ENCODE peak calls at places on chromosomes 16 and 17, in six cellular contexts. One of them, this sample, is unnamed. For H3K4me1, the result is how much of the 10 kb centered on the place peaks cover.

GRCh38 chr17:10087333-10087732 is 111.1 kb downstream of the GAS7 start:
- DNase-seq in cardiac muscle cell: no peak
- DNase-seq in fibroblast of lung: no peak
- DNase-seq in tibial nerve: no peak
- DNase-seq in heart left ventricle: no peak
- DNase-seq in transverse colon: no peak
- DNase-seq in this sample: no peak

GRCh38 chr16:84294196-84295142 is at the start of gene WFDC1:
- DNase-seq in tibial nerve: no peak
- DNase-seq in heart left ventricle: no peak
- DNase-seq in transverse colon: no peak
- DNase-seq in cardiac muscle cell: peak
- DNase-seq in fibroblast of lung: no peak
- DNase-seq in this sample: no peak

GRCh38 chr16:85067431-85067830 is 39.8 kb downstream of the KIAA0513 start:
- DNase-seq in fibroblast of lung: no peak
- DNase-seq in heart left ventricle: no peak
- DNase-seq in cardiac muscle cell: no peak
- DNase-seq in tibial nerve: no peak
- DNase-seq in transverse colon: no peak
- DNase-seq in this sample: no peak

GRCh38 chr17:4833941-4834501 is 881 bp downstream of the MINK1 start:
- DNase-seq in cardiac muscle cell: peak
- DNase-seq in tibial nerve: peak
- DNase-seq in fibroblast of lung: peak
- DNase-seq in transverse colon: peak
- DNase-seq in heart left ventricle: peak
- DNase-seq in this sample: peak

GRCh38 chr16:27772093-27772820 is 222.3 kb downstream of the KATNIP start:
- DNase-seq in heart left ventricle: no peak
- DNase-seq in transverse colon: no peak
- DNase-seq in tibial nerve: no peak
- DNase-seq in fibroblast of lung: no peak
- DNase-seq in cardiac muscle cell: no peak
- DNase-seq in this sample: no peak

GRCh38 chr17:16286947-16287562 is 66.2 kb downstream of the CENPV start:
- DNase-seq in tibial nerve: peak
- DNase-seq in cardiac muscle cell: no peak
- DNase-seq in fibroblast of lung: no peak
- DNase-seq in heart left ventricle: peak
- DNase-seq in transverse colon: peak
- DNase-seq in this sample: no peak

GRCh38 chr17:33115957-33116680 is 124.5 kb downstream of the SPACA3 start:
- DNase-seq in transverse colon: no peak
- DNase-seq in cardiac muscle cell: peak
- DNase-seq in fibroblast of lung: no peak
- DNase-seq in tibial nerve: no peak
- DNase-seq in heart left ventricle: no peak
- DNase-seq in this sample: no peak

GRCh38 chr17:27038676-27039075 is 255.2 kb upstream of the WSB1 start:
- DNase-seq in tibial nerve: no peak
- DNase-seq in heart left ventricle: no peak
- DNase-seq in fibroblast of lung: no peak
- DNase-seq in transverse colon: no peak
- DNase-seq in cardiac muscle cell: no peak
- DNase-seq in this sample: no peak

GRCh38 chr17:54924405-54924804 is 23.8 kb downstream of the TOM1L1 start:
- DNase-seq in heart left ventricle: no peak
- DNase-seq in tibial nerve: no peak
- DNase-seq in transverse colon: no peak
- DNase-seq in cardiac muscle cell: no peak
- DNase-seq in fibroblast of lung: no peak
- DNase-seq in this sample: no peak

GRCh38 chr16:48182979-48183537 is 27.3 kb upstream of the ABCC12 start:
- DNase-seq in cardiac muscle cell: no peak
- DNase-seq in fibroblast of lung: no peak
- DNase-seq in heart left ventricle: no peak
- DNase-seq in transverse colon: no peak
- DNase-seq in tibial nerve: no peak
- DNase-seq in this sample: no peak

GRCh38 chr16:12082207-12082606 is 105.7 kb downstream of the SNX29 start:
- DNase-seq in fibroblast of lung: no peak
- DNase-seq in cardiac muscle cell: no peak
- DNase-seq in transverse colon: no peak
- DNase-seq in tibial nerve: no peak
- DNase-seq in heart left ventricle: no peak
- DNase-seq in this sample: no peak

GRCh38 chr16:19136549-19137196 is 22.9 kb downstream of the ITPRIPL2 start:
- DNase-seq in heart left ventricle: no peak
- DNase-seq in fibroblast of lung: peak
- DNase-seq in transverse colon: peak
- DNase-seq in tibial nerve: peak
- DNase-seq in cardiac muscle cell: no peak
- DNase-seq in this sample: no peak

GRCh38 chr16:3577302-3577752 is at the start of gene NLRC3:
- DNase-seq in tibial nerve: no peak
- DNase-seq in transverse colon: peak
- DNase-seq in fibroblast of lung: no peak
- DNase-seq in heart left ventricle: no peak
- DNase-seq in cardiac muscle cell: no peak
- DNase-seq in this sample: peak

GRCh38 chr17:1714980-1715802 is 5.0 kb upstream of the TLCD2 start:
- DNase-seq in tibial nerve: peak
- DNase-seq in transverse colon: peak
- DNase-seq in heart left ventricle: peak
- DNase-seq in fibroblast of lung: peak
- DNase-seq in cardiac muscle cell: peak
- DNase-seq in this sample: no peak

GRCh38 chr16:3771513-3771912 is 54.2 kb upstream of the TRAP1 start:
- DNase-seq in transverse colon: no peak
- DNase-seq in heart left ventricle: no peak
- DNase-seq in fibroblast of lung: no peak
- DNase-seq in tibial nerve: no peak
- DNase-seq in cardiac muscle cell: no peak
- DNase-seq in this sample: no peak

GRCh38 chr16:85750827-85751641 is at the start of gene C16orf74:
- DNase-seq in cardiac muscle cell: peak
- DNase-seq in fibroblast of lung: peak
- DNase-seq in heart left ventricle: peak
- DNase-seq in tibial nerve: no peak
- DNase-seq in transverse colon: peak
- DNase-seq in this sample: no peak

GRCh38 chr16:27389272-27389961 is 12.6 kb upstream of the IL21R start:
- DNase-seq in tibial nerve: no peak
- DNase-seq in transverse colon: no peak
- DNase-seq in heart left ventricle: no peak
- DNase-seq in cardiac muscle cell: no peak
- DNase-seq in fibroblast of lung: no peak
- DNase-seq in this sample: no peak

GRCh38 chr17:16484445-16485169 is 7.4 kb downstream of the LRRC75A start:
- DNase-seq in fibroblast of lung: no peak
- DNase-seq in tibial nerve: no peak
- DNase-seq in cardiac muscle cell: no peak
- DNase-seq in heart left ventricle: no peak
- DNase-seq in transverse colon: no peak
- DNase-seq in this sample: no peak

GRCh38 chr17:6231886-6232767 is 161.9 kb downstream of the WSCD1 start:
- DNase-seq in tibial nerve: no peak
- DNase-seq in heart left ventricle: no peak
- DNase-seq in fibroblast of lung: peak
- DNase-seq in transverse colon: no peak
- DNase-seq in cardiac muscle cell: no peak
- DNase-seq in this sample: no peak

GRCh38 chr17:50986989-50987660 is 121.0 kb upstream of the TOB1 start:
- DNase-seq in transverse colon: no peak
- DNase-seq in fibroblast of lung: peak
- DNase-seq in tibial nerve: no peak
- DNase-seq in cardiac muscle cell: no peak
- DNase-seq in heart left ventricle: no peak
- DNase-seq in this sample: no peak

GRCh38 chr17:50976951-50977472 is 110.9 kb upstream of the TOB1 start:
- DNase-seq in heart left ventricle: no peak
- DNase-seq in fibroblast of lung: no peak
- DNase-seq in transverse colon: no peak
- DNase-seq in tibial nerve: no peak
- DNase-seq in cardiac muscle cell: no peak
- DNase-seq in this sample: no peak

GRCh38 chr17:50977487-50978159 is 111.5 kb upstream of the TOB1 start:
- DNase-seq in fibroblast of lung: no peak
- DNase-seq in heart left ventricle: no peak
- DNase-seq in transverse colon: no peak
- DNase-seq in cardiac muscle cell: no peak
- DNase-seq in tibial nerve: no peak
- DNase-seq in this sample: no peak

GRCh38 chr17:50979524-50979927 is 113.4 kb upstream of the TOB1 start:
- DNase-seq in cardiac muscle cell: no peak
- DNase-seq in heart left ventricle: no peak
- DNase-seq in tibial nerve: no peak
- DNase-seq in fibroblast of lung: no peak
- DNase-seq in transverse colon: no peak
- DNase-seq in this sample: no peak

GRCh38 chr17:50981279-50981678 is 115.1 kb upstream of the TOB1 start:
- DNase-seq in fibroblast of lung: no peak
- DNase-seq in tibial nerve: no peak
- DNase-seq in transverse colon: no peak
- DNase-seq in cardiac muscle cell: no peak
- DNase-seq in heart left ventricle: no peak
- DNase-seq in this sample: no peak
- H3K27ac ChIP-seq in fibroblast of lung: no peak
- H3K27ac ChIP-seq in tibial nerve: no peak
- H3K27ac ChIP-seq in transverse colon: no peak
- H3K27ac ChIP-seq in cardiac muscle cell: no peak
- H3K27ac ChIP-seq in heart left ventricle: no peak
- H3K27ac ChIP-seq in this sample: no peak

DNA sequence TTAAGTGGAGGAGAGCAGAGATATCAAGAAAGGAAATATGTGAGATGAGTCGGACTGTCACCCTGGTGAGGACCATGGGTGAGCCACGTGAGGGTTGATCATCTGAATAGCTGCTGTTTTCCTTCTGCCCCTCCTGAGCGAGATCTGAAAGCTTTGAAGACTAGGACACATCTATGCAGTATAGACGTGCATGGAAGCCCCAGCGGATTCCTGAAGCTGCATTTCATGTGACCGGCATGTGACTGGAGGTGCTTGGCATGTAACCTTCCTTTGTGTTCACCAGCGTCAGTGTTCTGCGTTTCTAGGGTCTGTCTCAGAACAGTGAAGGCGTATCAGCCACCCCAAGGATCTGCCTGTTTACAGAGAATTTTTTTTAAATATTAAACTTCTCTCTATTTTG is 75.1 kb downstream of the MSI2 start:
- DNase-seq in cardiac muscle cell: no peak
- DNase-seq in tibial nerve: no peak
- DNase-seq in fibroblast of lung: no peak
- DNase-seq in heart left ventricle: no peak
- DNase-seq in transverse colon: no peak
- DNase-seq in this sample: no peak
- H3K4me1 ChIP-seq in cardiac muscle cell: under half
- H3K4me1 ChIP-seq in tibial nerve: under half
- H3K4me1 ChIP-seq in fibroblast of lung: under half
- H3K4me1 ChIP-seq in heart left ventricle: under half
- H3K4me1 ChIP-seq in transverse colon: under half
- H3K4me1 ChIP-seq in this sample: under half

DNA sequence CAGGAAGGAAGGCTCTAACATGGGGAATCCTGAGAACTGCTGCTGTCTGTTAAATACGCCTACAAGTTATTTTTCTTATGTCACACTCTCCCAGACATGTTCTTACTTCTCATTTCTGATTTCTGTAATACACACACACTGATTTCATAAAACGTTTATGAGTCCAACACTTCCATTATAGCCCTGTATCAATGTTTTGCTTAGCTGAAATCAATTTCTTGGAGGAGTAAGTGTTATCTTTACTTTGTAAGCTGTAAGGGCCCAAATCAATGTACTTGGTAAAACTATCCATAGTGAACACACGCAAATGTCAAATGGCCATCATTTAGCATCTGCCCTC is 781 bp upstream of the NARF start:
- DNase-seq in cardiac muscle cell: no peak
- DNase-seq in fibroblast of lung: no peak
- DNase-seq in heart left ventricle: no peak
- DNase-seq in tibial nerve: no peak
- DNase-seq in transverse colon: no peak
- DNase-seq in this sample: no peak
- H3K27ac ChIP-seq in cardiac muscle cell: peak
- H3K27ac ChIP-seq in fibroblast of lung: peak
- H3K27ac ChIP-seq in heart left ventricle: peak
- H3K27ac ChIP-seq in tibial nerve: peak
- H3K27ac ChIP-seq in transverse colon: peak
- H3K27ac ChIP-seq in this sample: peak

GRCh38 chr17:48045270-48046001 is 2.7 kb upstream of the NFE2L1 start:
- DNase-seq in transverse colon: no peak
- DNase-seq in fibroblast of lung: no peak
- DNase-seq in heart left ventricle: peak
- DNase-seq in tibial nerve: peak
- DNase-seq in cardiac muscle cell: no peak
- DNase-seq in this sample: no peak
- H3K4me1 ChIP-seq in transverse colon: under half
- H3K4me1 ChIP-seq in fibroblast of lung: under half
- H3K4me1 ChIP-seq in heart left ventricle: under half
- H3K4me1 ChIP-seq in tibial nerve: under half
- H3K4me1 ChIP-seq in cardiac muscle cell: under half
- H3K4me1 ChIP-seq in this sample: under half

DNA sequence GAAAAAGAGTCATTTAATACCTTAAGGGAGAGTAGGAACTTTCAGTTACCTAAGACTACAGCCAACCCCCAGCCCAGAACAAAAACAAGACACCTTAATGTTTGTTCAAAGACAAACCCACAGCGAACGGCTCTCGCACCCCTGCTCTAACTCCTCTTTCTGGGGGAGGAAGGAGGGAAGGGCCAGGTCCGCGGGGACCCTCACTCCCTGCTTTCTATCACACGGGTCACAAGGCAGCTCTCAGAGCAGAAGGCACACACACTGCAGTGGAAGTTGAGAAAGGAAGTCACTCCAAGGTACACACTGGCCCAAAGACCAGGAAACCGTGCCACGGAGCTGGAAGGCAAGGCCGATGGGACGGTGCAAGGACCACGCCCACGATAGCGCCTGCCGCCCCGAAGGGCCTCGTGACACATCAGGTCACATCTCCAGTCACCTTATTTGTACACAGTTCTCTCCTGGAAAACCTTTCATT is 10.0 kb downstream of the LITAFD start:
- DNase-seq in cardiac muscle cell: no peak
- DNase-seq in fibroblast of lung: no peak
- DNase-seq in transverse colon: no peak
- DNase-seq in heart left ventricle: no peak
- DNase-seq in tibial nerve: no peak
- DNase-seq in this sample: no peak
- H3K27ac ChIP-seq in cardiac muscle cell: peak
- H3K27ac ChIP-seq in fibroblast of lung: no peak
- H3K27ac ChIP-seq in transverse colon: no peak
- H3K27ac ChIP-seq in heart left ventricle: no peak
- H3K27ac ChIP-seq in tibial nerve: no peak
- H3K27ac ChIP-seq in this sample: peak